ENCODE peak calls at places on chromosomes 16 and 17, in five cellular contexts. R is cardiac muscle cell, W is HFFc6, L is heart right ventricle, J is aorta. Y is an unnamed sample.

GRCh38 chr17:81967533-81968395 is 6.8 kb upstream of the NOTUM start:
- DNase-seq in W (peak; percentile 34), R (peak; percentile 95), J (peak; percentile 88), L (peak; percentile 79), Y (peak; percentile 54)

GRCh38 chr16:11497851-11498289 is 88.8 kb downstream of the LITAF start:
- DNase-seq in R (no peak), L (no peak), J (no peak), W (peak; percentile 28), Y (peak; percentile 24)

GRCh38 chr17:5283531-5284315 is 1.6 kb downstream of the RABEP1 start:
- DNase-seq in J (no peak), W (peak; percentile 2), L (no peak), R (peak; percentile 14), Y (no peak)

GRCh38 chr17:14864127-14864526 is 401.0 kb downstream of the PMP22 start:
- DNase-seq in L (no peak), W (no peak), J (no peak), R (no peak), Y (no peak)

GRCh38 chr17:64765191-64765889 is 103.2 kb upstream of the SMURF2 start:
- DNase-seq in R (no peak), W (no peak), J (peak; percentile 53), L (no peak), Y (no peak)

GRCh38 chr17:73561066-73561465 is 83.2 kb downstream of the SDK2 start:
- DNase-seq in W (no peak), J (no peak), L (no peak), R (no peak), Y (no peak)

GRCh38 chr16:75580-76501 is 2.2 kb upstream of the MPG start:
- DNase-seq in L (peak; percentile 80), J (peak; percentile 89), R (no peak), W (peak; percentile 49), Y (peak; percentile 85)

GRCh38 chr16:55280622-55281021 is 43.4 kb upstream of the IRX6 start:
- DNase-seq in L (no peak), R (no peak), W (no peak), J (no peak), Y (no peak)

GRCh38 chr16:47780213-47780612 is 319.1 kb downstream of the PHKB start:
- DNase-seq in J (no peak), R (no peak), W (no peak), L (no peak), Y (no peak)

GRCh38 chr17:44092051-44092450 is 21.5 kb downstream of the G6PC3 start:
- DNase-seq in R (no peak), L (no peak), W (no peak), J (no peak), Y (no peak)

GRCh38 chr17:21263351-21263750 is 10.1 kb upstream of the NATD1 start:
- DNase-seq in L (no peak), R (no peak), J (no peak), W (no peak), Y (peak; percentile 36)

GRCh38 chr17:50947844-50948514 is 81.8 kb upstream of the TOB1 start:
- DNase-seq in R (no peak), J (peak; percentile 84), W (no peak), L (peak; percentile 54), Y (no peak)

GRCh38 chr16:2160915-2161551 is 5.5 kb downstream of the TRAF7 start:
- DNase-seq in L (peak; percentile 44), J (no peak), R (no peak), W (no peak), Y (peak; percentile 55)

GRCh38 chr17:13076905-13077304 is 59.1 kb upstream of the ELAC2 start:
- DNase-seq in R (no peak), L (no peak), W (no peak), J (no peak), Y (no peak)

GRCh38 chr17:61426482-61427304 is 25.5 kb upstream of the TBX4 start:
- DNase-seq in J (no peak), L (no peak), W (peak; percentile 85), R (no peak), Y (peak; percentile 93)

GRCh38 chr17:57481901-57482300 is 225.6 kb downstream of the MSI2 start:
- DNase-seq in W (peak; percentile 100), R (no peak), J (no peak), L (no peak), Y (peak; percentile 98)

GRCh38 chr16:85651822-85652430 is 36.8 kb downstream of the GINS2 start:
- DNase-seq in W (no peak), L (no peak), J (no peak), R (no peak), Y (peak; percentile 12)

GRCh38 chr17:5516060-5516792 is 29.9 kb downstream of the MIS12 start:
- DNase-seq in W (peak; percentile 99), L (no peak), R (no peak), J (no peak), Y (peak; percentile 99)

GRCh38 chr17:62965649-62966425 is at the start of gene TANC2:
- DNase-seq in R (peak; percentile 91), J (peak; percentile 92), W (peak; percentile 52), L (peak; percentile 80), Y (peak; percentile 85)

GRCh38 chr17:4840893-4841242 is 7.7 kb downstream of the MINK1 start:
- DNase-seq in W (no peak), R (no peak), J (no peak), L (no peak), Y (no peak)

GRCh38 chr17:41308918-41309359 is at the start of gene KRTAP16-1:
- DNase-seq in L (no peak), W (no peak), J (peak; percentile 59), R (no peak), Y (no peak)

GRCh38 chr17:50132104-50132794 is 2.3 kb upstream of the SAMD14 start:
- DNase-seq in W (no peak), J (no peak), R (no peak), L (no peak), Y (no peak)

GRCh38 chr16:31005350-31006085 is 4.9 kb downstream of the STX1B start:
- DNase-seq in R (no peak), J (no peak), W (no peak), L (no peak), Y (no peak)

GRCh38 chr17:58329035-58329807 is 626 bp upstream of the TSPOAP1 start:
- DNase-seq in W (no peak), J (peak; percentile 78), R (peak; percentile 25), L (no peak), Y (no peak)

GRCh38 chr16:2767140-2767731 is 9.8 kb downstream of the ELOB start:
- DNase-seq in R (no peak), L (no peak), W (no peak), J (peak; percentile 59), Y (no peak)

GRCh38 chr17:71830916-71831315 is 289.9 kb upstream of the SOX9 start:
- DNase-seq in R (peak; percentile 55), J (no peak), W (no peak), L (no peak), Y (no peak)

GRCh38 chr16:69396187-69397061 is 10.6 kb upstream of the TERF2 start:
- DNase-seq in L (peak; percentile 84), J (no peak), R (peak; percentile 91), W (peak; percentile 92), Y (peak; percentile 90)

GRCh38 chr16:69371564-69371963 is 14.2 kb downstream of the TERF2 start:
- DNase-seq in L (no peak), R (no peak), J (no peak), W (no peak), Y (no peak)

GRCh38 chr17:54900457-54901229 is at the start of gene TOM1L1:
- DNase-seq in R (peak; percentile 88), J (peak; percentile 92), L (peak; percentile 53), W (peak; percentile 58), Y (peak; percentile 80)

GRCh38 chr16:70553175-70553574 is 29.6 kb downstream of the SF3B3 start:
- DNase-seq in R (no peak), J (no peak), W (peak; percentile 33), L (no peak), Y (peak; percentile 64)

GRCh38 chr17:19409509-19409908 is 1.5 kb upstream of the RNF112 start:
- DNase-seq in J (no peak), W (peak; percentile 78), R (no peak), L (no peak), Y (peak; percentile 92)

GRCh38 chr17:79752175-79752574 is 21.4 kb downstream of the ENPP7 start:
- DNase-seq in W (no peak), L (no peak), J (peak; percentile 32), R (no peak), Y (no peak)

GRCh38 chr17:78329263-78330059 is 30.4 kb downstream of the SOCS3 start:
- DNase-seq in W (peak; percentile 85), L (no peak), J (no peak), R (no peak), Y (peak; percentile 96)

GRCh38 chr17:47916489-47917208 is 20.6 kb downstream of the SP2 start:
- DNase-seq in R (no peak), W (no peak), L (no peak), J (no peak), Y (no peak)

Y was measured in EL.